ENCODE peak calls at places on chromosomes 13 and 19, in seven cellular contexts. K is stimulated activated CD4-positive, alpha-beta T cell treated with anti-CD3 and anti-CD28 coated beads, Interleukin-15, amount 100 ng/mL, for 24 hours; H is NCI-H774; N is left ventricle myocardium inferior; W is anterior cingulate cortex; L is choroid plexus epithelial cell; U is aorta. R is an unnamed sample.

GRCh38 chr19:13437919-13438618 is 68.2 kb downstream of the CACNA1A start:
- DNase-seq in K (no peak), H (no peak), N (no peak), W (no peak), L (no peak), U (no peak), R (no peak)

GRCh38 chr13:113638173-113638746 is 19.7 kb downstream of the ATP4B start:
- DNase-seq in K (no peak), H (no peak), N (peak), W (no peak), L (no peak), U (peak), R (peak)

GRCh38 chr19:46573679-46574522 is 27.2 kb upstream of the CALM3 start:
- DNase-seq in K (no peak), H (no peak), N (no peak), W (no peak), L (no peak), U (no peak), R (no peak)

GRCh38 chr19:50147462-50148423 is 15.3 kb downstream of the IZUMO2 start:
- DNase-seq in K (peak), H (peak), N (peak), W (peak), L (peak), U (peak), R (no peak)

GRCh38 chr19:56660381-56661105 is 11.0 kb downstream of the ZNF835 start:
- DNase-seq in K (peak), H (peak), N (peak), W (no peak), L (no peak), U (no peak), R (no peak)

GRCh38 chr13:47277774-47278173 is 380.9 kb upstream of the HTR2A start:
- DNase-seq in K (no peak), H (no peak), N (no peak), W (no peak), L (peak), U (no peak), R (no peak)

GRCh38 chr13:30409911-30410704 is 12.2 kb upstream of the UBE2L5 start:
- DNase-seq in K (no peak), H (no peak), N (no peak), W (no peak), L (peak), U (no peak), R (no peak)

GRCh38 chr19:29591670-29592069 is 14.4 kb upstream of the POP4 start:
- DNase-seq in K (no peak), H (no peak), N (no peak), W (no peak), L (no peak), U (no peak), R (no peak)

GRCh38 chr19:33098023-33098652 is 17.2 kb downstream of the GPATCH1 start:
- DNase-seq in K (no peak), H (no peak), N (no peak), W (no peak), L (peak), U (peak), R (no peak)

GRCh38 chr13:111114362-111115050 is 604 bp upstream of the ARHGEF7 start:
- DNase-seq in K (peak), H (peak), N (peak), W (peak), L (peak), U (peak), R (no peak)

GRCh38 chr13:71485913-71486312 is 381.1 kb downstream of the DACH1 start:
- DNase-seq in K (no peak), H (no peak), N (no peak), W (no peak), L (no peak), U (no peak), R (no peak)

GRCh38 chr19:19538077-19538764 is at the start of gene CILP2:
- DNase-seq in K (peak), H (peak), N (peak), W (no peak), L (no peak), U (peak), R (no peak)

GRCh38 chr19:48966541-48967345 is 1.6 kb downstream of the FTL start:
- DNase-seq in K (peak), H (no peak), N (no peak), W (no peak), L (peak), U (no peak), R (no peak)

GRCh38 chr19:35184884-35185283 is 30.3 kb downstream of the FXYD5 start:
- DNase-seq in K (no peak), H (no peak), N (no peak), W (no peak), L (no peak), U (no peak), R (no peak)

GRCh38 chr13:52830946-52831345 is 17.5 kb downstream of the PCDH8 start:
- DNase-seq in K (no peak), H (no peak), N (no peak), W (no peak), L (peak), U (no peak), R (no peak)

GRCh38 chr19:15540435-15540834 is 32.1 kb downstream of the CYP4F22 start:
- DNase-seq in K (no peak), H (no peak), N (no peak), W (no peak), L (no peak), U (no peak), R (no peak)

GRCh38 chr13:49214917-49215376 is 5.2 kb upstream of the MLNR start:
- DNase-seq in K (peak), H (no peak), N (no peak), W (peak), L (peak), U (no peak), R (no peak)

GRCh38 chr19:44748426-44749254 is at the start of gene BCL3:
- DNase-seq in K (peak), H (peak), N (peak), W (no peak), L (no peak), U (peak), R (no peak)

GRCh38 chr13:75326173-75327131 is 155.5 kb downstream of the TBC1D4 start:
- DNase-seq in K (peak), H (no peak), N (no peak), W (no peak), L (peak), U (no peak), R (no peak)

GRCh38 chr13:34931572-34931971 is 10.5 kb upstream of the NBEA start:
- DNase-seq in K (no peak), H (no peak), N (no peak), W (no peak), L (no peak), U (no peak), R (no peak)

GRCh38 chr19:48683349-48683748 is 10.5 kb upstream of the NTN5 start:
- DNase-seq in K (peak), H (no peak), N (peak), W (peak), L (peak), U (no peak), R (no peak)

GRCh38 chr13:43307921-43308433 is 284.6 kb downstream of the DNAJC15 start:
- DNase-seq in K (no peak), H (peak), N (peak), W (peak), L (peak), U (no peak), R (no peak)